ENCODE peak calls at places on chromosome 2, in eight cellular contexts. L is GM13976, Y is adrenal gland, N is HFFc6, K is GM06990, D is colonic mucosa, I is osteocyte, V is tibial nerve. B is an unnamed sample.

GRCh38 chr2:162058973-162059668 is 14.9 kb downstream of the DPP4 start:
- DNase-seq in D (no peak), N (no peak), K (peak; percentile 67), V (no peak), I (no peak), Y (no peak), L (peak; percentile 41), B (no peak)

GRCh38 chr2:103008586-103008985 is 246.8 kb downstream of the TMEM182 start:
- DNase-seq in I (no peak), V (no peak), D (no peak), L (no peak), Y (no peak), N (no peak), K (no peak), B (no peak)

GRCh38 chr2:20191714-20192569 is 33.0 kb downstream of the SDC1 start:
- DNase-seq in I (no peak), K (no peak), V (no peak), L (no peak), N (no peak), Y (no peak), D (no peak), B (no peak)

GRCh38 chr2:97698530-97698929 is 14.8 kb upstream of the ZAP70 start:
- DNase-seq in V (no peak), L (no peak), N (no peak), Y (no peak), K (no peak), I (no peak), D (no peak), B (no peak)

GRCh38 chr2:235324324-235324723 is 169.5 kb upstream of the AGAP1 start:
- DNase-seq in N (no peak), V (no peak), K (no peak), D (no peak), Y (no peak), I (no peak), L (no peak), B (no peak)

GRCh38 chr2:181902625-181903024 is 11.1 kb downstream of the ITPRID2 start:
- DNase-seq in D (no peak), L (no peak), N (no peak), V (no peak), Y (no peak), I (no peak), K (no peak), B (no peak)

GRCh38 chr2:23692263-23692662 is 234.7 kb downstream of the ATAD2B start:
- DNase-seq in L (peak; percentile 31), I (no peak), K (no peak), N (no peak), Y (no peak), D (no peak), V (no peak), B (no peak)

GRCh38 chr2:74261204-74261864 is 62.9 kb downstream of the MTHFD2 start:
- DNase-seq in V (no peak), I (no peak), K (no peak), N (peak; percentile 45), D (peak; percentile 34), Y (no peak), L (no peak), B (no peak)

GRCh38 chr2:197092431-197092830 is 165.9 kb upstream of the PGAP1 start:
- DNase-seq in I (no peak), D (peak; percentile 26), K (no peak), N (peak; percentile 44), V (no peak), L (no peak), Y (peak; percentile 50), B (no peak)

GRCh38 chr2:125710561-125710960 is 945.4 kb upstream of the GYPC start:
- DNase-seq in N (no peak), V (no peak), D (no peak), K (no peak), L (no peak), Y (no peak), I (no peak), B (no peak)

GRCh38 chr2:63569740-63570139 is 18.5 kb downstream of the WDPCP start:
- DNase-seq in V (no peak), L (peak; percentile 29), N (no peak), D (no peak), Y (no peak), K (no peak), I (no peak), B (no peak)

GRCh38 chr2:230866704-230867561 is 2.2 kb downstream of the ITM2C start:
- DNase-seq in D (peak; percentile 85), L (peak; percentile 22), V (no peak), K (no peak), N (no peak), Y (no peak), I (peak; percentile 87), B (no peak)

GRCh38 chr2:39513641-39514094 is 76.6 kb upstream of the MAP4K3 start:
- DNase-seq in D (peak; percentile 67), N (peak; percentile 97), K (peak; percentile 33), I (no peak), L (peak; percentile 59), V (no peak), Y (peak; percentile 78), B (no peak)

GRCh38 chr2:134181219-134181618 is 72.7 kb upstream of the MGAT5 start:
- DNase-seq in I (no peak), D (peak; percentile 31), L (peak; percentile 44), Y (no peak), N (no peak), K (no peak), V (no peak), B (no peak)

GRCh38 chr2:96152301-96153165 is 7.3 kb upstream of the DUSP2 start:
- DNase-seq in I (no peak), Y (no peak), D (no peak), K (no peak), L (no peak), V (no peak), N (no peak), B (no peak)

GRCh38 chr2:25558262-25558661 is 115.1 kb downstream of the DTNB start:
- DNase-seq in I (no peak), L (peak; percentile 82), V (no peak), D (no peak), K (peak; percentile 64), Y (no peak), N (peak; percentile 75), B (no peak)

GRCh38 chr2:9539530-9539929 is 16.1 kb downstream of the ADAM17 start:
- DNase-seq in L (no peak), I (no peak), K (no peak), N (no peak), D (no peak), V (no peak), Y (no peak), B (no peak)

GRCh38 chr2:128307595-128307994 is 11.1 kb downstream of the HS6ST1 start:
- DNase-seq in Y (peak; percentile 29), D (no peak), I (no peak), L (no peak), V (no peak), K (no peak), N (no peak), B (no peak)

GRCh38 chr2:100008960-100009359 is 133.4 kb downstream of the AFF3 start:
- DNase-seq in V (no peak), N (peak; percentile 57), Y (no peak), D (no peak), L (no peak), K (no peak), I (no peak), B (no peak)

GRCh38 chr2:234429265-234429664 is 67.6 kb downstream of the ARL4C start:
- DNase-seq in V (no peak), D (no peak), Y (no peak), L (no peak), I (no peak), K (no peak), N (no peak), B (no peak)

GRCh38 chr2:5148392-5149085 is 543.6 kb upstream of the SOX11 start:
- DNase-seq in L (no peak), K (no peak), Y (no peak), N (no peak), V (no peak), D (no peak), I (no peak), B (no peak)

GRCh38 chr2:123468071-123468470 is 557.0 kb upstream of the CNTNAP5 start:
- DNase-seq in I (no peak), N (no peak), L (no peak), D (no peak), V (no peak), K (no peak), Y (no peak), B (no peak)

GRCh38 chr2:236161531-236161930 is 6.7 kb downstream of the GBX2 start:
- DNase-seq in I (no peak), N (no peak), L (peak; percentile 22), V (no peak), D (no peak), K (no peak), Y (no peak), B (no peak)

GRCh38 chr2:189798312-189799029 is 14.2 kb downstream of the PMS1 start:
- DNase-seq in N (peak; percentile 64), D (no peak), V (no peak), Y (no peak), I (no peak), L (peak; percentile 17), K (no peak), B (no peak)

GRCh38 chr2:165610591-165611029 is 141.1 kb downstream of the CSRNP3 start:
- DNase-seq in I (no peak), V (no peak), Y (no peak), D (no peak), L (no peak), K (no peak), N (no peak), B (no peak)

GRCh38 chr2:120269816-120270215 is 17.2 kb downstream of the RALB start:
- DNase-seq in I (no peak), D (no peak), Y (no peak), N (no peak), V (no peak), K (no peak), L (no peak), B (no peak)

GRCh38 chr2:122031544-122032263 is 276.3 kb downstream of the TSN start:
- DNase-seq in V (no peak), Y (peak; percentile 56), L (no peak), N (peak; percentile 7), D (no peak), K (no peak), I (peak; percentile 77), B (no peak)

GRCh38 chr2:37417321-37417720 is 72.9 kb downstream of the QPCT start:
- DNase-seq in K (no peak), I (no peak), V (no peak), D (no peak), L (no peak), Y (no peak), N (peak; percentile 33), B (no peak)
- TF ChIP-seq CTCF in K (no peak), I (peak; percentile 28), V (no peak), D (no peak), L (no peak), Y (no peak), N (no peak), B (no peak)

GRCh38 chr2:6845312-6845711 is 20.4 kb downstream of the CMPK2 start:
- DNase-seq in K (no peak), Y (no peak), D (no peak), V (no peak), L (no peak), N (no peak), I (no peak), B (no peak)
- TF ChIP-seq CTCF in K (no peak), Y (no peak), D (no peak), V (no peak), L (no peak), N (no peak), I (no peak), B (no peak)

GRCh38 chr2:240131941-240132650 is 4.0 kb downstream of the COPS9 start:
- DNase-seq in I (no peak), L (no peak), Y (no peak), D (no peak), N (no peak), V (no peak), K (no peak), B (no peak)
- TF ChIP-seq CTCF in I (peak; percentile 9), L (no peak), Y (no peak), D (no peak), N (peak; percentile 44), V (no peak), K (peak; percentile 18), B (peak; percentile 29)

GRCh38 chr2:18987592-18988073 is 370.8 kb downstream of the OSR1 start:
- DNase-seq in K (no peak), D (peak; percentile 69), I (peak; percentile 87), V (peak; percentile 76), L (no peak), Y (peak; percentile 89), N (peak; percentile 93), B (no peak)
- TF ChIP-seq CTCF in K (no peak), D (no peak), I (peak; percentile 57), V (peak; percentile 9), L (no peak), Y (peak; percentile 24), N (peak; percentile 61), B (no peak)